ENCODE peak calls at places on chromosomes 16 and 17, in five cellular contexts. F is heart right ventricle; Y is A172; C is stimulated activated CD4-positive, alpha-beta T cell treated with anti-CD3 and anti-CD28 coated beads, Interleukin-2, amount 100 ng/mL, for 48 hours; B is T-helper 9 cell. D is an unnamed sample.

GRCh38 chr16:20363191-20363590 is 10.7 kb upstream of the UMOD start:
- DNase-seq in F (no peak), Y (no peak), C (no peak), B (no peak), D (no peak)

GRCh38 chr16:83701494-83701893 is 106.3 kb upstream of the HSBP1 start:
- DNase-seq in F (peak; percentile 31), Y (peak; percentile 20), C (no peak), B (no peak), D (no peak)

GRCh38 chr16:50988441-50988840 is 162.6 kb downstream of the SALL1 start:
- DNase-seq in F (no peak), Y (no peak), C (no peak), B (no peak), D (no peak)

GRCh38 chr17:6261496-6261895 is 173.4 kb downstream of the AIPL1 start:
- DNase-seq in F (no peak), Y (no peak), C (no peak), B (no peak), D (no peak)

GRCh38 chr16:67166883-67167168 is 2.3 kb downstream of the HSF4 start:
- DNase-seq in F (no peak), Y (no peak), C (no peak), B (no peak), D (no peak)

GRCh38 chr16:20763461-20764232 is at the start of gene ACSM3:
- DNase-seq in F (peak; percentile 36), Y (peak; percentile 78), C (peak; percentile 52), B (peak; percentile 41), D (peak; percentile 39)

GRCh38 chr16:68031951-68032350 is 8.9 kb downstream of the DUS2 start:
- DNase-seq in F (no peak), Y (peak; percentile 39), C (no peak), B (no peak), D (peak; percentile 57)

GRCh38 chr16:2151188-2152091 is 3.0 kb downstream of the RAB26 start:
- DNase-seq in F (no peak), Y (no peak), C (peak; percentile 16), B (no peak), D (no peak)

GRCh38 chr16:57413733-57414132 is 9.2 kb downstream of the CCL17 start:
- DNase-seq in F (no peak), Y (no peak), C (no peak), B (no peak), D (no peak)

GRCh38 chr17:19728114-19728495 is 11.7 kb upstream of the SLC47A2 start:
- DNase-seq in F (peak; percentile 77), Y (no peak), C (no peak), B (no peak), D (peak; percentile 41)

GRCh38 chr17:79325707-79326106 is 251.1 kb downstream of the ENGASE start:
- DNase-seq in F (no peak), Y (peak; percentile 23), C (no peak), B (no peak), D (no peak)

GRCh38 chr17:77215281-77215680 is 74.5 kb downstream of the SEC14L1 start:
- DNase-seq in F (no peak), Y (no peak), C (no peak), B (no peak), D (no peak)

GRCh38 chr16:88526906-88527185 is 43.4 kb upstream of the ZC3H18 start:
- DNase-seq in F (no peak), Y (no peak), C (no peak), B (no peak), D (no peak)

GRCh38 chr17:1124238-1124699 is 55.5 kb downstream of the ABR start:
- DNase-seq in F (no peak), Y (no peak), C (no peak), B (no peak), D (no peak)

GRCh38 chr16:88344411-88345030 is 38.2 kb upstream of the ZNF469 start:
- DNase-seq in F (no peak), Y (no peak), C (no peak), B (no peak), D (no peak)

GRCh38 chr16:17497648-17498047 is 26.9 kb upstream of the XYLT1 start:
- DNase-seq in F (no peak), Y (no peak), C (no peak), B (no peak), D (no peak)

GRCh38 chr17:59730268-59730834 is 22.9 kb downstream of the VMP1 start:
- DNase-seq in F (no peak), Y (no peak), C (no peak), B (no peak), D (no peak)

GRCh38 chr17:78242024-78242742 is 10.8 kb downstream of the TMEM235 start:
- DNase-seq in F (no peak), Y (peak; percentile 46), C (no peak), B (no peak), D (no peak)

GRCh38 chr17:61458000-61458399 is 5.8 kb downstream of the TBX4 start:
- DNase-seq in F (no peak), Y (no peak), C (no peak), B (no peak), D (no peak)

GRCh38 chr17:39607851-39608130 is at the start of gene NEUROD2:
- DNase-seq in F (no peak), Y (no peak), C (no peak), B (no peak), D (no peak)

GRCh38 chr16:35174006-35174405 is 1714.6 kb downstream of the TP53TG3F start:
- DNase-seq in F (no peak), Y (no peak), C (no peak), B (no peak), D (no peak)

GRCh38 chr16:74951206-74951605 is 33.7 kb downstream of the WDR59 start:
- DNase-seq in F (no peak), Y (no peak), C (no peak), B (no peak), D (no peak)

GRCh38 chr16:29765167-29766032 is 12.7 kb upstream of the ZG16 start:
- DNase-seq in F (no peak), Y (peak; percentile 14), C (no peak), B (no peak), D (no peak)

GRCh38 chr17:4162775-4163498 is 19.9 kb downstream of the CYB5D2 start:
- DNase-seq in F (no peak), Y (no peak), C (no peak), B (no peak), D (no peak)

GRCh38 chr16:47523342-47524006 is 62.3 kb downstream of the PHKB start:
- DNase-seq in F (no peak), Y (no peak), C (no peak), B (no peak), D (no peak)

GRCh38 chr17:40124279-40125141 is 2.7 kb downstream of the MSL1 start:
- DNase-seq in F (no peak), Y (peak; percentile 41), C (no peak), B (no peak), D (no peak)

GRCh38 chr16:80527297-80527696 is 13.5 kb upstream of the DYNLRB2 start:
- DNase-seq in F (no peak), Y (peak; percentile 37), C (peak; percentile 58), B (peak; percentile 6), D (no peak)

GRCh38 chr16:11601911-11602310 is 15.2 kb upstream of the LITAF start:
- DNase-seq in F (no peak), Y (no peak), C (no peak), B (no peak), D (no peak)

GRCh38 chr17:43665038-43665386 is 3.3 kb upstream of the MEOX1 start:
- DNase-seq in F (peak; percentile 57), Y (no peak), C (no peak), B (no peak), D (no peak)

GRCh38 chr16:85605051-85605911 is 7.8 kb upstream of the GSE1 start:
- DNase-seq in F (no peak), Y (no peak), C (no peak), B (no peak), D (no peak)

GRCh38 chr17:72852267-72852945 is 240.1 kb downstream of the SLC39A11 start:
- DNase-seq in F (no peak), Y (no peak), C (no peak), B (no peak), D (no peak)

GRCh38 chr16:21064203-21064602 is 86.4 kb downstream of the DNAH3 start:
- DNase-seq in F (no peak), Y (no peak), C (no peak), B (no peak), D (no peak)

GRCh38 chr16:19776147-19776546 is 58.1 kb downstream of the IQCK start:
- DNase-seq in F (no peak), Y (no peak), C (no peak), B (no peak), D (no peak)

GRCh38 chr16:58096249-58096648 is 32.9 kb downstream of the CFAP20 start:
- DNase-seq in F (no peak), Y (no peak), C (no peak), B (no peak), D (no peak)

GRCh38 chr17:74860999-74861553 is 1.4 kb upstream of the GRIN2C start:
- DNase-seq in F (no peak), Y (no peak), C (no peak), B (no peak), D (no peak)

D was measured in epithelial cell of prostate.